ENCODE peak calls at places on chromosomes 11 and 22, in six cellular contexts. E is fibroblast of lung, P is uterus, B is SJSA1, O is IMR-90, J is HCT116. T is an unnamed sample. For H3K4me1, the result is how much of the 10 kb centered on the place peaks cover.

GRCh38 chr11:70528046-70528793 is 129.9 kb downstream of the CTTN start:
- DNase-seq in B (no peak), J (no peak), O (no peak), E (no peak), P (no peak), T (no peak)

GRCh38 chr11:27950339-27950738 is 157.6 kb downstream of the KIF18A start:
- DNase-seq in E (no peak), P (no peak), J (no peak), O (no peak), B (no peak), T (no peak)

GRCh38 chr11:101262258-101262657 is 132.6 kb upstream of the PGR start:
- DNase-seq in O (no peak), E (no peak), B (no peak), P (no peak), J (no peak), T (no peak)

GRCh38 chr11:8640305-8640932 is 42.0 kb downstream of the TRIM66 start:
- DNase-seq in O (no peak), J (no peak), P (no peak), E (no peak), B (no peak), T (no peak)

GRCh38 chr11:121067453-121067852 is 33.6 kb upstream of the TECTA start:
- DNase-seq in E (peak), O (peak), J (no peak), P (no peak), B (no peak), T (peak)

GRCh38 chr22:19837915-19838314 is 16.8 kb downstream of the GNB1L start:
- DNase-seq in J (no peak), B (no peak), P (no peak), E (no peak), O (no peak), T (no peak)

GRCh38 chr22:50525991-50526848 is 822 bp upstream of the SCO2 start:
- DNase-seq in J (no peak), E (peak), O (peak), B (peak), P (peak), T (peak)

GRCh38 chr11:20097319-20098221 is 62.7 kb downstream of the DBX1 start:
- DNase-seq in P (peak), J (no peak), B (no peak), O (peak), E (peak), T (peak)

GRCh38 chr22:50325444-50326224 is 1.2 kb downstream of the DENND6B start:
- DNase-seq in P (no peak), B (no peak), J (no peak), E (no peak), O (no peak), T (no peak)

GRCh38 chr11:68841718-68842426 is at the start of gene CPT1A:
- DNase-seq in E (peak), J (no peak), P (peak), O (peak), B (peak), T (peak)

DNA sequence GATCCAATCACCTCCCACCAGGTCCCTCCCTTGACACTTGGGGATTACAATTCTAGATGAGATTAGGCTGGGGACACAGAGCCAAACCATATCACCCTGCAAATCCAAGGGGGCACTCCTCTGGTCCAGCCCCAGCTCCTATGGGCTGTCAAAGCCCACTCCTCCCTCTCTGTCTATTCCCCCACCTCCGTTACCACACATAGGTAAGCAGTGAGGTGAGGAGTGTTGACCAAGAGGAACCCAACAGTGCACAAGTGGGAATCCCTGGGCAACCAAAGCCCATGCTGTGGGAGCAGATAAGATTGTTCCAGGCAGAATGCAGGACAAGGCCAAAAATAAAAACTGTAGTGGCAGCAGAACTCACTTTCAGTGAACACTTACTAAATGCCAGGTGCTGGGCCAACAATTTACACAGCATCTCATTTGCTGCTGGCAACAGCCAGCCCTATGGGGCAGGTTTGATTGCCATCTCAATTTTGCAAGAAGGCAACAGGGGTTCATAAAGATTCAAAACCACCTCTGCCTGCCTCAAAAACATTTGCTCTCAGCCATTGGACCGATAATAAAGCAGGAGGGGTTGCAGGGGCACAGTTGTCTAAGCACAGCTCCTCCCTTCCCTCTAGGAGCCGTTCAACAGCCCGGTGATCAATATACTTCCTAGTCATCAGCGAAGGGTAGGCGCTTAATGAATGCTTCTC is 8.9 kb downstream of the SDF2L1 start:
- DNase-seq in B (no peak), E (no peak), J (no peak), O (no peak), P (no peak), T (no peak)
- H3K4me1 ChIP-seq in B (under half), E (under half), J (under half), O (under half), P (under half), T (under half)

GRCh38 chr22:41777749-41778395 is 22.6 kb upstream of the CCDC134 start:
- DNase-seq in P (no peak), J (no peak), O (no peak), E (no peak), B (no peak), T (no peak)
- H3K4me1 ChIP-seq in P (under half), J (under half), O (under half), E (under half), B (under half), T (under half)

DNA sequence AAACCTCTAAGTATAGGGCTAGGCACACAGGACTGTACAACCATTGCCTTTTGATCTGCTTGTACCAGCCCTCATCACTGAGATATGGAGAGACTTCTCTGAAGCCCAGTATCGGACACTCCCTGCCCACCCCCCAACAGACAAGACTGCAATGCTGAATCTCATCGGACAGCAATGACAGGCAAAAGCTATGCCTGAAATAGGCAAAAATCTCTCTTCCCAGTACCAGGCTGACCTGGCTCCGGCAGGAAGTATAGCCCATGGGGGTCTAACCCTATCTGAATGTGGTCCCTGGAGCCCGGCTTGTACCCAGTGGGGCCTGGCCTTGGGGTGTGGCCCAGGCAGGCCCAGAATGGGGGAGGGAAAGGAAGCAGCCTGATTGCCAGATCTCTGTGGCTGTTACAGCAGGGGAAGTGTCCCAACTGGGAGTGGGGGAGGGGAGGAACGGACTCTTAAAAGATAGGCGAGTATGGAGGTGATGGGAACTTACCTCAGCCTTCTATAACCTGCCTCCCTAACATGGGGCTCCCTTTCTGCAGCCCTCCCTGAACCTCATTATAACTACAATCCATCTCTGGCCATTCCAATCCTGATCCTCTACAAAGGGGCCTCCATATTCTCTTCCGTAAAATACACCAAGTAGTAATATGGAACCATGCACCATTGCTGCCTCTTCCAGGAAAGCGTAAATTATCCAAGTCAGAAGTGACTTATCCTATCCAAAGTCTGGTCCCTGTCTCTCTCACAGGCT is 6.2 kb downstream of the RHOG start:
- DNase-seq in E (no peak), B (no peak), J (no peak), O (no peak), P (no peak), T (no peak)
- H3K4me1 ChIP-seq in E (under half), B (under half), J (under half), O (under half), P (under half), T (under half)

GRCh38 chr11:848380-848931 is 5.8 kb downstream of the TSPAN4 start:
- DNase-seq in O (no peak), P (no peak), E (no peak), J (no peak), B (no peak), T (no peak)
- H3K4me1 ChIP-seq in O (under half), P (under half), E (under half), J (under half), B (under half), T (under half)